ENCODE peak calls at places on chromosome 4, in ten cellular contexts. K is NB4, X is choroid plexus epithelial cell, A is gastrocnemius medialis, I is OCI-LY7, P is K562, T is lower leg skin, N is astrocyte of the cerebellum, Q is tibial artery, C is H1. O is an unnamed sample.
A peak's percentile ranks its signal among the peaks of the same experiment; 100 is the strongest.

GRCh38 chr4:76570141-76570989 is 135.3 kb downstream of the SHROOM3 start:
- DNase-seq in T (no peak), K (no peak), C (no peak), X (peak; percentile 76), I (no peak), P (no peak), N (no peak), Q (no peak), A (no peak), O (no peak)

GRCh38 chr4:150206265-150206664 is 128.0 kb downstream of the DCLK2 start:
- DNase-seq in K (no peak), P (no peak), N (no peak), I (no peak), C (no peak), Q (no peak), X (no peak), A (no peak), T (no peak), O (no peak)

GRCh38 chr4:125849869-125850268 is 535.1 kb downstream of the FAT4 start:
- DNase-seq in X (peak; percentile 82), I (no peak), A (no peak), T (no peak), K (no peak), N (peak; percentile 88), Q (no peak), C (no peak), P (peak; percentile 0), O (peak; percentile 41)

GRCh38 chr4:121150003-121150402 is 14.1 kb downstream of the TNIP3 start:
- DNase-seq in I (no peak), T (no peak), Q (no peak), N (no peak), K (no peak), A (no peak), X (no peak), C (no peak), P (no peak), O (no peak)

GRCh38 chr4:106624674-106625073 is 256.1 kb upstream of the GIMD1 start:
- DNase-seq in X (no peak), P (no peak), A (no peak), I (no peak), N (no peak), K (no peak), Q (no peak), T (no peak), C (no peak), O (no peak)

GRCh38 chr4:187209921-187210613 is 486.4 kb upstream of the FAT1 start:
- DNase-seq in X (peak; percentile 6), Q (peak; percentile 42), I (no peak), N (peak; percentile 84), C (no peak), P (no peak), T (no peak), A (no peak), K (no peak), O (peak; percentile 98)

GRCh38 chr4:76639292-76639691 is 204.3 kb downstream of the SHROOM3 start:
- DNase-seq in Q (no peak), T (no peak), N (no peak), C (no peak), K (no peak), P (no peak), A (no peak), I (no peak), X (no peak), O (no peak)

GRCh38 chr4:95061220-95061619 is 303.5 kb downstream of the BMPR1B start:
- DNase-seq in T (no peak), P (no peak), Q (no peak), I (no peak), C (no peak), A (no peak), N (no peak), K (no peak), X (peak; percentile 52), O (no peak)

GRCh38 chr4:129583868-129584267 is 487.9 kb downstream of the C4orf33 start:
- DNase-seq in N (no peak), I (no peak), K (peak; percentile 91), T (no peak), C (no peak), A (peak; percentile 49), Q (peak; percentile 26), X (peak; percentile 21), P (no peak), O (no peak)

GRCh38 chr4:19358015-19358414 is 893.7 kb upstream of the SLIT2 start:
- DNase-seq in C (no peak), Q (no peak), I (no peak), P (no peak), N (no peak), X (peak; percentile 7), K (no peak), T (no peak), A (no peak), O (no peak)

GRCh38 chr4:80235451-80235850 is 31.0 kb upstream of the FGF5 start:
- DNase-seq in X (peak; percentile 30), T (no peak), A (no peak), Q (no peak), N (no peak), P (no peak), I (no peak), C (no peak), K (no peak), O (no peak)

GRCh38 chr4:87529187-87529586 is at the start of gene SPARCL1:
- DNase-seq in T (no peak), I (no peak), N (no peak), X (no peak), C (no peak), K (no peak), P (no peak), A (peak; percentile 27), Q (peak; percentile 47), O (no peak)

GRCh38 chr4:127641524-127641923 is 8.8 kb downstream of the INTU start:
- DNase-seq in T (no peak), A (no peak), N (no peak), C (no peak), K (no peak), I (no peak), X (no peak), Q (no peak), P (no peak), O (no peak)
- H3K4me3 ChIP-seq in T (no peak overlapping the region), A (no peak overlapping the region), N (no peak overlapping the region), C (no peak overlapping the region), K (no peak overlapping the region), I (no peak overlapping the region), X (no peak overlapping the region), Q (no peak overlapping the region), P (no peak overlapping the region), O (no peak overlapping the region)

GRCh38 chr4:69617083-69617694 is 22.3 kb downstream of the UGT2A2 start:
- DNase-seq in K (peak; percentile 58), T (no peak), P (peak; percentile 1), C (no peak), N (peak; percentile 56), I (peak; percentile 7), X (peak; percentile 72), A (no peak), Q (no peak), O (no peak)
- TF ChIP-seq CTCF in K (peak; percentile 42), T (no peak), P (peak; percentile 24), C (no peak), N (peak; percentile 56), I (peak; percentile 67), X (peak; percentile 68), A (no peak), Q (no peak), O (no peak)

DNA sequence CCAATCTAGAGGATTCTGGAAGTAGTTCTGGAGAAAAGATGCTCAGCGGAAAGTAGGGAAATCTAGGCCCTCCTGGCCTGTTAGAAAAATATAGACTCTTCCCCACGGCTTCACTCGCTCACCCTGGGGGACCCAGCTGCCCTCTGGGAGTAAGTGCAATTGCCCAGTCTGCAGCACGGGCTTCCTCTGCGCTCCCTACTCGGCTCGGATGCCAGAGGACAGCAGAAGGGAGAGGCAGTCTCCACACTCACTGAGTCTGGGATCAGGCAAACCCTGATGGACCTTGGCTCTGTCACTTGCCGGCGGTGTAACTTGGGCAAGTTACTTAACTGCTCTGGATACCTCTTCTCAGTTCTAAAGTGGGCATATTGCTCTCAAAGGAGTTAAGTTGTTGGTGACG is 2.1 kb downstream of the SHISA3 start:
- DNase-seq in I (no peak), A (no peak), X (no peak), Q (no peak), N (no peak), P (no peak), T (no peak), K (no peak), C (no peak), O (no peak)
- H3K4me3 ChIP-seq in I (no peak overlapping the region), A (peak overlapping the region; percentile 59), X (no peak overlapping the region), Q (peak overlapping the region; percentile 54), N (no peak overlapping the region), P (no peak overlapping the region), T (no peak overlapping the region), K (no peak overlapping the region), C (peak overlapping the region; percentile 66), O (no peak overlapping the region)

GRCh38 chr4:35965300-35965699 is 279.0 kb downstream of the ARAP2 start:
- DNase-seq in T (no peak), P (no peak), N (no peak), I (no peak), Q (no peak), A (no peak), K (no peak), C (no peak), X (no peak), O (no peak)

GRCh38 chr4:35972814-35973213 is 271.5 kb downstream of the ARAP2 start:
- DNase-seq in K (no peak), P (no peak), Q (no peak), C (no peak), I (no peak), N (no peak), X (no peak), T (no peak), A (no peak), O (no peak)

GRCh38 chr4:35966558-35966957 is 277.8 kb downstream of the ARAP2 start:
- DNase-seq in A (no peak), C (no peak), Q (no peak), X (no peak), P (no peak), T (no peak), N (no peak), I (no peak), K (no peak), O (no peak)

GRCh38 chr4:35975617-35976355 is 268.5 kb downstream of the ARAP2 start:
- DNase-seq in N (no peak), T (no peak), K (no peak), A (no peak), X (no peak), Q (no peak), I (no peak), C (no peak), P (no peak), O (no peak)

DNA sequence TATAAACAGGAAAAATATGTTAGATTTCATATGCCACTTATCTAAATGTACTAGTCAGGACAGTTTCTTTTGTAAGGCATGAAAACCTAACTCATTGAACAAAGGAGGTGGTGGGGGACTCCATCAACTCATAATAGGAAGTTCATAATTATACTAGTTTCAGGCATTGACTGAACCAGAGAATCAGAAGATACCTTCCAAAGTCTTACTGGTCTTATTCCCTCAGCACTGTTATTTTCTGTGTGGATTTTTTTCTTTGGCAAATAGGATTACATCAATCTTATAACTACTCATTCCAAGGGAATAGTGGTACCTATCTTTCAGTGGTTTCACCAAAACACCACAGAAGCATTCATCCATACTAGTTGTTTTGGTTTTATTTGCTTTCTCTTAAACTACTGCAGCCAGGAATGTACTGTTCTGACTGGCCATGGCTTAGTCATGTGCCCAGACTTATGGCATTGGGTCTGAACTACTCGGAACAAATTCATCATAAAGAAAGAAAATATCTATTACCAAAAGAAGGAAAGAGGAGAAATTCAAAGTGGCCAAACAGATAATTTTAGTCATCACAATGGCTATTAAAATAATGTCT is 273.9 kb downstream of the ARAP2 start:
- DNase-seq in P (no peak), A (no peak), N (no peak), C (no peak), I (no peak), X (no peak), T (no peak), Q (no peak), K (no peak), O (no peak)
- TF ChIP-seq CTCF in P (no peak), A (no peak), N (no peak), C (no peak), I (no peak), X (no peak), T (no peak), Q (no peak), K (no peak), O (no peak)

O was measured in AG09309.